ENCODE peak calls at places on chromosomes 12 and 14, in seven cellular contexts. E is MCF 10A; K is tibial nerve; A is stimulated activated CD8-positive, alpha-beta memory T cell treated with anti-CD3 and anti-CD28 coated beads, Interleukin-15, amount 100 ng/mL, for 24 hours; I is NCI-H345; X is T1000; P is SW480. W is an unnamed sample.

GRCh38 chr14:36021030-36021422 is 155.5 kb downstream of the PTCSC3 start:
- DNase-seq in E (no peak), K (no peak), A (no peak), I (no peak), X (no peak), P (no peak), W (no peak)

GRCh38 chr12:50589650-50590435 is 85.1 kb downstream of the DIP2B start:
- DNase-seq in E (no peak), K (no peak), A (no peak), I (no peak), X (no peak), P (no peak), W (peak)

GRCh38 chr12:108119126-108119973 is 9.7 kb upstream of the WSCD2 start:
- DNase-seq in E (no peak), K (no peak), A (no peak), I (no peak), X (no peak), P (peak), W (peak)

GRCh38 chr14:31536201-31536960 is 24.8 kb upstream of the NUBPL start:
- DNase-seq in E (no peak), K (no peak), A (no peak), I (no peak), X (no peak), P (no peak), W (no peak)

GRCh38 chr12:57471661-57472060 is 8.0 kb downstream of the ARHGAP9 start:
- DNase-seq in E (no peak), K (no peak), A (no peak), I (no peak), X (no peak), P (no peak), W (no peak)

GRCh38 chr14:22887260-22887989 is 4.4 kb downstream of the REM2 start:
- DNase-seq in E (peak), K (peak), A (no peak), I (peak), X (peak), P (peak), W (peak)

GRCh38 chr12:46406352-46407027 is 33.9 kb upstream of the SLC38A2 start:
- DNase-seq in E (no peak), K (no peak), A (no peak), I (no peak), X (no peak), P (no peak), W (no peak)

GRCh38 chr12:6278439-6279255 is 31.8 kb upstream of the PLEKHG6 start:
- DNase-seq in E (peak), K (peak), A (peak), I (peak), X (peak), P (peak), W (peak)

GRCh38 chr12:25970916-25971674 is 12.6 kb downstream of the RASSF8 start:
- DNase-seq in E (no peak), K (peak), A (no peak), I (no peak), X (no peak), P (no peak), W (no peak)

GRCh38 chr12:49346659-49347306 is at the start of gene DNAJC22:
- DNase-seq in E (peak), K (no peak), A (no peak), I (no peak), X (no peak), P (no peak), W (peak)

W was measured in Daoy.